ENCODE peak calls at places on chromosome 7, in six cellular contexts. E is pancreas; P is naive B cell; S is stimulated activated naive CD8-positive, alpha-beta T cell treated with anti-CD3 and anti-CD28 coated beads, Interleukin-15, Interleukin-2, amounts not matched to agents 100 U/mL and 50 U/mL, for 24 hours; X is Panc1; J is T-cell. U is an unnamed sample.

GRCh38 chr7:12066561-12066960 is 144.5 kb upstream of the TMEM106B start:
- ATAC-seq in P (peak), J (no peak), S (peak), E (peak), X (peak), U (peak)

GRCh38 chr7:55308186-55308929 is 56.8 kb upstream of the LANCL2 start:
- ATAC-seq in J (no peak), P (no peak), X (no peak), E (no peak), S (no peak), U (peak)

GRCh38 chr7:156620246-156620775 is 20.3 kb upstream of the RNF32 start:
- ATAC-seq in X (no peak), P (no peak), E (no peak), S (no peak), J (no peak), U (no peak)

GRCh38 chr7:74199551-74200355 is 10.1 kb upstream of the LAT2 start:
- ATAC-seq in S (no peak), J (no peak), X (peak), P (no peak), E (no peak), U (no peak)

GRCh38 chr7:44256459-44256858 is 55.7 kb downstream of the YKT6 start:
- ATAC-seq in S (no peak), E (no peak), J (no peak), X (no peak), P (no peak), U (no peak)

GRCh38 chr7:143183024-143183423 is at the start of gene TAS2R39:
- ATAC-seq in E (no peak), X (no peak), J (no peak), S (no peak), P (no peak), U (no peak)

GRCh38 chr7:130838738-130839137 is 104.7 kb upstream of the KLF14 start:
- ATAC-seq in E (no peak), S (peak), P (no peak), X (peak), J (no peak), U (peak)

GRCh38 chr7:90768301-90768700 is 172.2 kb downstream of the CDK14 start:
- ATAC-seq in S (no peak), P (no peak), E (no peak), J (no peak), X (no peak), U (no peak)

GRCh38 chr7:28371846-28372245 is 40.5 kb upstream of the CREB5 start:
- ATAC-seq in S (no peak), X (no peak), P (no peak), J (no peak), E (no peak), U (no peak)

GRCh38 chr7:38222481-38223096 is 44.5 kb downstream of the STARD3NL start:
- ATAC-seq in P (peak), J (peak), S (peak), X (peak), E (peak), U (peak)

GRCh38 chr7:1919539-1920265 is 249.6 kb downstream of the ELFN1 start:
- ATAC-seq in E (peak), J (no peak), S (no peak), P (peak), X (no peak), U (peak)

GRCh38 chr7:50962281-50962883 is 179.7 kb upstream of the GRB10 start:
- ATAC-seq in X (no peak), P (no peak), E (no peak), J (no peak), S (no peak), U (no peak)

GRCh38 chr7:44063547-44063893 is 1.8 kb downstream of the PGAM2 start:
- ATAC-seq in S (no peak), P (no peak), X (no peak), J (no peak), E (no peak), U (no peak)

GRCh38 chr7:106858618-106859532 is 6.2 kb upstream of the PIK3CG start:
- ATAC-seq in J (no peak), X (no peak), E (no peak), P (no peak), S (no peak), U (no peak)

GRCh38 chr7:135757719-135758411 is 9.3 kb upstream of the FAM180A start:
- ATAC-seq in J (no peak), S (no peak), E (no peak), X (no peak), P (no peak), U (no peak)

GRCh38 chr7:148584154-148584827 is 6.3 kb upstream of the C7orf33 start:
- ATAC-seq in J (no peak), E (no peak), P (no peak), S (peak), X (no peak), U (peak)

GRCh38 chr7:77674878-77675277 is 21.4 kb upstream of the RSBN1L start:
- ATAC-seq in J (no peak), S (peak), X (peak), E (peak), P (no peak), U (peak)

GRCh38 chr7:122719010-122719578 is 16.4 kb upstream of the RNF148 start:
- ATAC-seq in J (no peak), E (no peak), P (no peak), S (no peak), X (no peak), U (no peak)

GRCh38 chr7:23680417-23681405 is 712 bp downstream of the FAM221A start:
- ATAC-seq in S (peak), X (peak), P (peak), E (peak), J (peak), U (peak)

GRCh38 chr7:22361795-22362194 is 4.8 kb upstream of the RAPGEF5 start:
- ATAC-seq in S (no peak), J (no peak), P (no peak), E (peak), X (no peak), U (no peak)

GRCh38 chr7:135193615-135194081 is 17.7 kb downstream of the WDR91 start:
- ATAC-seq in S (no peak), X (no peak), P (no peak), J (no peak), E (peak), U (no peak)

GRCh38 chr7:31027161-31027965 is 24.7 kb upstream of the ADCYAP1R1 start:
- ATAC-seq in P (no peak), X (no peak), J (no peak), E (no peak), S (no peak), U (no peak)

GRCh38 chr7:135994466-135995205 is 17.5 kb upstream of the MTPN start:
- ATAC-seq in J (no peak), S (no peak), P (no peak), X (no peak), E (no peak), U (peak)

GRCh38 chr7:63113713-63114285 is 884.9 kb upstream of the ZNF722 start:
- ATAC-seq in E (no peak), S (no peak), X (no peak), P (no peak), J (no peak), U (no peak)

GRCh38 chr7:78141533-78142281 is 343.1 kb downstream of the PHTF2 start:
- ATAC-seq in X (no peak), P (no peak), E (no peak), S (no peak), J (no peak), U (no peak)

GRCh38 chr7:152411389-152411788 is 24.4 kb downstream of the KMT2C start:
- ATAC-seq in S (no peak), J (no peak), P (no peak), E (peak), X (peak), U (no peak)

GRCh38 chr7:151680810-151681209 is 161.1 kb upstream of the RHEB start:
- ATAC-seq in P (no peak), J (no peak), X (no peak), E (no peak), S (no peak), U (no peak)

GRCh38 chr7:155312653-155313052 is 15.0 kb downstream of the INSIG1 start:
- ATAC-seq in S (no peak), E (peak), P (no peak), J (no peak), X (no peak), U (peak)

GRCh38 chr7:17498230-17498629 is 199.8 kb downstream of the AHR start:
- ATAC-seq in P (no peak), E (peak), J (no peak), S (no peak), X (no peak), U (no peak)

GRCh38 chr7:116715087-116715486 is 43.1 kb downstream of the MET start:
- ATAC-seq in X (no peak), J (no peak), P (no peak), S (no peak), E (no peak), U (no peak)

GRCh38 chr7:127782075-127782474 is 130.1 kb downstream of the SND1 start:
- ATAC-seq in S (no peak), J (no peak), X (no peak), P (no peak), E (no peak), U (no peak)

GRCh38 chr7:78039791-78040776 is 241.5 kb downstream of the PHTF2 start:
- ATAC-seq in J (peak), S (peak), P (peak), X (peak), E (peak), U (peak)

GRCh38 chr7:45574521-45575500 is 643 bp downstream of the ADCY1 start:
- ATAC-seq in E (peak), J (no peak), P (no peak), S (no peak), X (peak), U (no peak)

GRCh38 chr7:66503551-66504031 is 125.1 kb upstream of the KCTD7 start:
- ATAC-seq in S (no peak), J (no peak), P (no peak), X (peak), E (peak), U (no peak)